ENCODE peak calls at places on chromosome 21, in nine cellular contexts. Q is OCI-LY7, R is choroid plexus epithelial cell, W is vagina, O is SK-N-SH, D is fibroblast of lung, T is colonic mucosa, X is adrenal gland, S is brain microvascular endothelial cell. K is an unnamed sample.

GRCh38 chr21:41604583-41605041 is 96.7 kb upstream of the TMPRSS2 start:
- DNase-seq in W (no peak), S (no peak), X (no peak), D (no peak), T (no peak), Q (no peak), R (no peak), O (no peak), K (no peak)

GRCh38 chr21:40567511-40567910 is 279.4 kb downstream of the DSCAM start:
- DNase-seq in W (no peak), X (no peak), O (no peak), Q (no peak), D (no peak), T (no peak), R (no peak), S (no peak), K (no peak)

GRCh38 chr21:36848875-36849274 is 117.6 kb downstream of the HLCS start:
- DNase-seq in Q (no peak), S (no peak), T (no peak), D (no peak), O (no peak), W (no peak), R (no peak), X (no peak), K (no peak)

GRCh38 chr21:43289966-43290365 is 121.2 kb downstream of the CRYAA start:
- DNase-seq in Q (no peak), R (no peak), X (no peak), W (no peak), T (no peak), S (no peak), O (no peak), D (no peak), K (no peak)

GRCh38 chr21:44378646-44379581 is 25.5 kb downstream of the TRPM2 start:
- DNase-seq in X (peak), D (no peak), W (no peak), Q (no peak), O (peak), S (no peak), T (no peak), R (no peak), K (no peak)

GRCh38 chr21:41045534-41046268 is 122.3 kb upstream of the BACE2 start:
- DNase-seq in Q (no peak), S (no peak), O (peak), R (no peak), X (no peak), T (no peak), W (no peak), D (no peak), K (no peak)

GRCh38 chr21:42028754-42029385 is 18.7 kb upstream of the ZBTB21 start:
- DNase-seq in R (no peak), X (no peak), S (no peak), O (no peak), W (no peak), Q (no peak), T (peak), D (no peak), K (no peak)

GRCh38 chr21:42578034-42578433 is 64.4 kb downstream of the SLC37A1 start:
- DNase-seq in T (no peak), O (no peak), R (no peak), W (no peak), Q (no peak), S (no peak), D (no peak), X (no peak), K (no peak)

GRCh38 chr21:43687566-43688395 is 28.4 kb downstream of the RRP1B start:
- DNase-seq in Q (no peak), S (no peak), R (no peak), D (no peak), W (no peak), O (no peak), T (no peak), X (no peak), K (no peak)

GRCh38 chr21:25176637-25177412 is 430.5 kb downstream of the MRPL39 start:
- DNase-seq in W (no peak), X (no peak), S (no peak), T (no peak), R (no peak), O (peak), D (peak), Q (no peak), K (no peak)

GRCh38 chr21:15400905-15401304 is 328.9 kb upstream of the USP25 start:
- DNase-seq in S (no peak), T (no peak), O (no peak), D (no peak), Q (no peak), W (no peak), X (no peak), R (no peak), K (peak)

GRCh38 chr21:40886931-40887330 is 40.0 kb upstream of the DSCAM start:
- DNase-seq in Q (no peak), X (no peak), T (no peak), R (no peak), D (no peak), W (no peak), S (no peak), O (no peak), K (peak)

GRCh38 chr21:43690346-43690745 is 28.6 kb upstream of the PDXK start:
- DNase-seq in S (no peak), W (no peak), X (no peak), T (no peak), R (no peak), Q (no peak), O (no peak), D (no peak), K (no peak)

GRCh38 chr21:42592156-42592820 is 61.1 kb upstream of the PDE9A start:
- DNase-seq in S (no peak), W (no peak), X (no peak), R (no peak), D (no peak), T (no peak), Q (no peak), O (no peak), K (no peak)

GRCh38 chr21:42845296-42845965 is 33.9 kb downstream of the WDR4 start:
- DNase-seq in Q (no peak), T (no peak), S (no peak), O (peak), X (peak), R (no peak), W (peak), D (peak), K (no peak)

GRCh38 chr21:18801468-18801867 is 397.9 kb upstream of the TMPRSS15 start:
- DNase-seq in X (no peak), W (no peak), Q (no peak), R (peak), O (peak), D (no peak), S (peak), T (no peak), K (no peak)

GRCh38 chr21:42411197-42411869 is 7.6 kb downstream of the UBASH3A start:
- DNase-seq in D (no peak), W (no peak), O (peak), X (no peak), Q (peak), R (no peak), T (no peak), S (no peak), K (no peak)

GRCh38 chr21:37424987-37425386 is 58.4 kb downstream of the DYRK1A start:
- DNase-seq in X (no peak), S (no peak), O (no peak), R (no peak), W (no peak), T (no peak), D (no peak), Q (no peak), K (no peak)

DNA sequence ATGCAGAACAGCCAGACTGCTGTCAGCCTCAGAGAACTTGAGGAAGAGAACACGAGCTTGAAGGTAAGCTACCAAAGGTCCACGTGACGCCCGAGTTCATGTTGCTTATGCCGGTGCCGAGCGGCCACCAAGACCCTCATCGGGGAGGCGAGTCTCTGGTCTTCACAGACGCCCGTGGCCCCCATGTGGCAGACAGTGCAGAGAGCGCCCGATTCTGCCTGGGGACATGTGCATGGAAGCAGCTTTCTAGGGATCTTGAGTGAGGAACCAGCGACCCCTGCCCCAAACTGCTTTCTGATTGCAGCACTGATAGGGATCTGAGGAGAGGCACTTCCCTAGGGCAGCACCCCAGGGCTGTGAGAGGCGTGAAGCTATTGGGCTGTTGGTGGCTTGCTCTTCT is 56.3 kb upstream of the DIP2A start:
- DNase-seq in T (no peak), W (no peak), R (no peak), D (no peak), S (no peak), O (no peak), X (no peak), Q (no peak), K (no peak)
- TF ChIP-seq CTCF in T (no peak), W (no peak), R (no peak), D (no peak), S (peak), O (no peak), X (no peak), Q (peak), K (no peak)

DNA sequence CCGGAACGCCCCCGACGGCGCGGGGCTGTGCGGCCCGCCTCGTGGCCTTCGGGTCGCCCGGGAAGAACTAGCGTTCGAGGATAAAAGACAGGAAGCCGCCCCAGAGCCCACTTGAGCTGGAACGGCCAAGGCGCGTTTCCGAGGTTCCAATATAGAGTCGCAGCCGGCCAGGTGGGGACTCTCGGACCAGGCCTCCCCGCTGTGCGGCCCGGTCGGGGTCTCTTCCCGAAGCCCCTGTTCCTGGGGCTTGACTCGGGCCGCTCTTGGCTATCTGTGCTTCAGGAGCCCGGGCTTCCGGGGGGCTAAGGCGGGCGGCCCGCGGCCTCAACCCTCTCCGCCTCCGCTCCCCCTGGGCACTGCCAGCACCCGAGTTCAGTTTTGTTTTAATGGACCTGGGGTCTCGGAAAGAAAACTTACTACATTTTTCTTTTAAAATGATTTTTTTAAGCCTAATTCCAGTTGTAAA is 158.8 kb downstream of the RUNX1 start:
- DNase-seq in Q (no peak), X (no peak), S (no peak), R (no peak), O (no peak), T (no peak), D (no peak), W (no peak), K (no peak)
- TF ChIP-seq CTCF in Q (peak), X (no peak), S (no peak), R (no peak), O (no peak), T (no peak), D (no peak), W (no peak), K (no peak)

DNA sequence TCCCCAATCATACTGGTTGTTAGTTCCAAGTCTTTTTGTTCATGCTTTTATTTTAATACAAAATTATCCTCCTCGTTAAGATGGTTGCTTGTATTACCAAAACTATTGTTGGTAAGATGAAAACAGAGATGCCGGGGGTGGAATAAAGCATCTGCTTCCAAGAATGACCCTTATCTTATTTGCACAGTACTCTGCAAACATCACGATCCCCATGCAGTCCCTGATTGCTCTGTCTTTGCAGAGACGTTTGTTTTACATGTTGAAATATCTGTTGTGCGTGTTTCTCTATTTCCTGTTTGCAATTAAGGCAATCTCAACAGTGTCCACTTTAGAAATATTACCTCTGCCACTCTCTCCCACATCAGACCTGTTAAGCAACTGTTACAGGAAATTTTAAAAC is 141.3 kb upstream of the NCAM2 start:
- DNase-seq in Q (no peak), S (no peak), T (no peak), D (no peak), O (no peak), W (no peak), R (peak), X (no peak), K (no peak)
- TF ChIP-seq CTCF in Q (no peak), S (no peak), T (no peak), D (no peak), O (no peak), W (no peak), R (no peak), X (no peak), K (no peak)

DNA sequence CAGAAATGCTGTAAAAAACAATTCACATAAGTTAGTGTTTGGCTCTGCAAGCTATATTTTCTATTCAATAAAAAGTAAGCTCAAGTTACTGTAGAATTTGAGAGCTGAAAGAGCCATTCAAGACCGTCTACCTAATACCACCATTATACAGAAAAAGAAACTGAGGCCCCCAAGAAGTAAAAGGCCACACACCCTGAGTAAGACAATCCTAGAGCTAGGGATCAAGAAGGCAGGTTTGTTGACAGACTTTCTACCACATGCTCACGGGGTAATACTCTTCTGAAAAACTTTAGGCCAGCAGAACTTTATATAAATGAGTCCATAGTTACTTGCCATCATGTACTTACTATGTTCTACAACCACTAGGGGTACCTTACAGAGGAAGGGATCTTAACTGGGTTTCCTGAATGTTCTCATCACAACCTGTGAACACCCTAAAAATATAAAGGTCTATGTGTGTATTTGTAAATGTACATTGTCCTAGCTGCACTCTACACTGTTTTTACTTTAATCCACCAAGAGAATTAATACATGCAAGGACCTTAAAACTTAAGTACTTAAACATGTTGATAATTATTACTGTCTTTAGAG is 2.7 kb downstream of the PSMG1 start:
- DNase-seq in S (no peak), O (no peak), X (no peak), R (peak), W (no peak), Q (peak), D (no peak), T (no peak), K (no peak)
- TF ChIP-seq CTCF in S (peak), O (peak), X (no peak), R (peak), W (no peak), Q (peak), D (no peak), T (no peak), K (peak)

GRCh38 chr21:31117046-31117916 is 79.0 kb upstream of the KRTAP19-8 start:
- DNase-seq in W (no peak), T (no peak), Q (no peak), D (peak), X (no peak), S (peak), R (peak), O (no peak), K (peak)
- TF ChIP-seq CTCF in W (no peak), T (no peak), Q (no peak), D (no peak), X (no peak), S (peak), R (peak), O (peak), K (peak)

DNA sequence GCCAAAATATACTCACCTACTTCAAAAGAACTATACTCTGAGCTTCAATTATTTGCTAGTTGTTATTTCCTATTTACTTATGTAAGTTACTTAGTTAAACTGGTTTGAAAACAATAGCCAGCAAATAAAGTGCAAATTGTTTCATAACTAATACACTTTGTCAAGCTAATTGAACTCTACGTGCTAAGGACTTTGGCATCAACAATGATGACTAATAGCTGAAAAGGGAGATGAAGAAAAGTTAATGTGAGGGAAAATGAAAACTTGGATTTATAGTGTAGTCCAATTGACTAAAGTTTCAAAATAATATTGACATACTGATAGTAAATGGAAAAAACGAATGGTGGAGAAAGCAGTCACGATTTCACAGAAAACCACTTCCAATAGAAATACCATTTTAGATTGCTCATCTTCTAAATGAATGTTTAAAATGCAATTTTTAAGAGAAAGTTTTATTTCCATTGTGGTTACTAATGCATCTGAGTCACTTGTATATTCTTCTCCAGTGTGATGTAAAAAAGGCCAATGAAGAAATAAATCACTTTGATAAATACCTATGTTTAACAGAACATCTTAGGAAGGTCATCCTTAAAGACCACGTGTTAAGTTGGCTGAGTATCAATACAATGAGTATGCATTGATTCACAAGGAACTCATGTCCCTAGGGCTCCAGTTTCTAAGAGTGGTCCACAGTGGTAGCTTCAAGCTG is 455.2 kb downstream of the LTN1 start:
- DNase-seq in X (no peak), O (no peak), D (peak), Q (no peak), W (no peak), S (peak), T (no peak), R (peak), K (peak)
- TF ChIP-seq CTCF in X (no peak), O (no peak), D (no peak), Q (no peak), W (no peak), S (no peak), T (no peak), R (no peak), K (no peak)

GRCh38 chr21:45615145-45615711 is 28.3 kb upstream of the PCBP3 start:
- DNase-seq in S (peak), X (peak), Q (peak), T (peak), O (peak), W (no peak), D (no peak), R (no peak), K (peak)

GRCh38 chr21:45618287-45618686 is 25.2 kb upstream of the PCBP3 start:
- DNase-seq in O (peak), W (no peak), D (peak), R (no peak), T (no peak), S (peak), Q (no peak), X (peak), K (no peak)

GRCh38 chr21:45618846-45619485 is 24.6 kb upstream of the PCBP3 start:
- DNase-seq in Q (no peak), R (no peak), S (no peak), O (peak), T (no peak), D (no peak), X (peak), W (no peak), K (peak)

GRCh38 chr21:45620201-45620600 is 23.3 kb upstream of the PCBP3 start:
- DNase-seq in O (peak), R (no peak), S (no peak), X (peak), D (no peak), Q (no peak), T (no peak), W (no peak), K (no peak)

GRCh38 chr21:45617021-45617930 is 26.2 kb upstream of the PCBP3 start:
- DNase-seq in X (no peak), W (no peak), S (no peak), T (no peak), O (no peak), R (no peak), D (no peak), Q (no peak), K (no peak)
- TF ChIP-seq CTCF in X (no peak), W (no peak), S (no peak), T (no peak), O (no peak), R (no peak), D (no peak), Q (no peak), K (no peak)

DNA sequence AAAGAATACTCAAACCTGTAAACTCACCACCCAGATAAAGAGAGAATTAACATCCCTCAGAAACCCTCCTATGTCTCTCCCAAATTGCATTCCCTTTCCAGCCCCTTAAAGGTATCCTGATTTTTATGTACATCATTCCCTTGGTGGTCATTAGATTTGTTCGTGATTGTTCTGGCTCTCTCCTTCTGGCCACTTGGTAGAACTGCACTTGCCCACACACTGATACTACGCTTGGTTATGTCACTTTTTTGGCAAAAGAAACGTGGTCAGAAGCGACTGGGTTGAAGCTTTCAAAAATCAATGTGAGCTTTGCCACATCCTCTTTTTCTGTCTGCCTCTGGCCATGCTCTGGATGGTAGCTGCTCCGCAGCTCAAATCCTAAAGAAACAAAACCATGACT is 76.3 kb downstream of the KRTAP19-8 start:
- DNase-seq in T (no peak), D (no peak), S (no peak), W (no peak), X (no peak), Q (no peak), R (no peak), O (no peak), K (no peak)
- TF ChIP-seq CTCF in T (no peak), D (no peak), S (no peak), W (no peak), X (no peak), Q (peak), R (no peak), O (peak), K (no peak)

GRCh38 chr21:17387030-17387617 is 125.7 kb upstream of the CXADR start:
- DNase-seq in R (peak), W (no peak), S (peak), Q (peak), D (peak), T (peak), X (peak), O (peak), K (peak)
- TF ChIP-seq CTCF in R (peak), W (peak), S (peak), Q (peak), D (peak), T (peak), X (peak), O (peak), K (peak)

GRCh38 chr21:32233722-32234301 is 45.0 kb downstream of the MIS18A start:
- DNase-seq in T (no peak), W (no peak), S (no peak), X (no peak), R (no peak), D (no peak), O (no peak), Q (no peak), K (no peak)
- TF ChIP-seq CTCF in T (no peak), W (no peak), S (no peak), X (no peak), R (no peak), D (no peak), O (no peak), Q (no peak), K (no peak)

K was measured in mammary epithelial cell.